ENCODE peak calls at places on chromosomes 2 and 18, in six cellular contexts. U, D, C, M, R and E are unnamed samples.
A peak's percentile ranks its signal among the peaks of the same experiment; 100 is the strongest.

GRCh38 chr2:44126106-44126797 is 42.4 kb upstream of the PPM1B start:
- DNase-seq in U (no peak), D (no peak), C (no peak), M (no peak), R (no peak), E (no peak)

GRCh38 chr2:105842555-105842954 is 97.8 kb downstream of the NCK2 start:
- DNase-seq in U (no peak), D (no peak), C (no peak), M (no peak), R (no peak), E (no peak)

GRCh38 chr2:898319-898718 is 52.3 kb upstream of the SNTG2 start:
- DNase-seq in U (no peak), D (no peak), C (no peak), M (no peak), R (no peak), E (peak; percentile 37)

GRCh38 chr2:164655336-164655735 is 34.1 kb upstream of the GRB14 start:
- DNase-seq in U (no peak), D (no peak), C (no peak), M (no peak), R (no peak), E (peak; percentile 19)

GRCh38 chr2:40820319-40820718 is 368.4 kb upstream of the SLC8A1 start:
- DNase-seq in U (no peak), D (no peak), C (no peak), M (no peak), R (no peak), E (no peak)

GRCh38 chr2:223993634-223994232 is 36.5 kb downstream of the MRPL44 start:
- DNase-seq in U (peak; percentile 15), D (peak; percentile 73), C (no peak), M (peak; percentile 66), R (peak; percentile 66), E (peak; percentile 89)

GRCh38 chr18:6109743-6110142 is 214.4 kb upstream of the TMEM200C start:
- DNase-seq in U (no peak), D (no peak), C (no peak), M (no peak), R (no peak), E (no peak)

GRCh38 chr2:27431395-27431794 is 3.0 kb downstream of the NRBP1 start:
- DNase-seq in U (no peak), D (peak; percentile 43), C (no peak), M (no peak), R (no peak), E (peak; percentile 42)

DNA sequence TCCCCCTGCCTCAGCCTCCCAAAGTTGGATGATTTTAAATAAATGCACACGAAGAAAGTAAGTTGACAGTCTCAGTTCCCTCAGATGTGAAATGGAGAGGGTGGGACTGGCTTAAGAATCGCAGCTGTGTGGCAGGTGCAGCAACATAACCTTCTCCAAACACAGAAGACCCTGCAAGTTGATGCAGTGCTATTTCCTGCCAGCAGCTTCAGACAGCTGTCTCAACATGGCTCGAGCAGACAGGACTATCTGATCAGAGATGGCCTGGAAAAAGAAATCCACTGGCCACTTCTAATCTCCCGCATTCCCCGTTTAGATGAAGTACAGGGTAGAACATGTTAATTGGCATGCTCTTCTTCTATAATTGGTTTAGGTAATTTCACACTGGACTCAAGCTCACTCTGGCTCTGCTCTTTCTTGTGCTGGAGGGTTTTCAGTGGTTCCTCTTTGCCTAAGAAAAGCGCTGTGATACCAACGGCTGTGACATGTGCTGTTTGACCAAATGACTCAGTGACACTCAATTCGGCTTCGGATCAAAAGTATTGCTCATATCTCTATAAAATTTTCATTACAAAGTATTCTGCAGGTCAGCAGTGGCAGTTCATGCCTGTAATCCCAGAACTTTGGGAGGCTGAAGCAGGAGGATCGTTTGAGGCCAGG is 40.2 kb downstream of the MYOM1 start:
- DNase-seq in U (no peak), D (no peak), C (no peak), M (no peak), R (no peak), E (no peak)
- TF ChIP-seq CTCF in U (no peak), D (no peak), C (no peak), M (no peak), R (no peak), E (no peak)

GRCh38 chr2:174340400-174341300 is 5.9 kb downstream of the SP9 start:
- DNase-seq in U (no peak), D (no peak), C (no peak), M (no peak), R (no peak), E (no peak)
- H3K4me3 ChIP-seq in U (peak overlapping the region; percentile 30), D (no peak overlapping the region), C (no peak overlapping the region), M (no peak overlapping the region), R (no peak overlapping the region), E (no peak overlapping the region)

GRCh38 chr2:70007151-70007550 is 45.7 kb upstream of the ASPRV1 start:
- DNase-seq in U (no peak), D (no peak), C (no peak), M (no peak), R (no peak), E (no peak)

GRCh38 chr2:70008290-70008689 is 46.9 kb upstream of the ASPRV1 start:
- DNase-seq in U (no peak), D (no peak), C (no peak), M (no peak), R (no peak), E (no peak)

GRCh38 chr2:70003093-70003830 is 41.8 kb upstream of the ASPRV1 start:
- DNase-seq in U (no peak), D (no peak), C (no peak), M (no peak), R (no peak), E (no peak)

GRCh38 chr2:70006447-70006784 is 45.0 kb upstream of the ASPRV1 start:
- DNase-seq in U (no peak), D (no peak), C (no peak), M (no peak), R (no peak), E (no peak)

DNA sequence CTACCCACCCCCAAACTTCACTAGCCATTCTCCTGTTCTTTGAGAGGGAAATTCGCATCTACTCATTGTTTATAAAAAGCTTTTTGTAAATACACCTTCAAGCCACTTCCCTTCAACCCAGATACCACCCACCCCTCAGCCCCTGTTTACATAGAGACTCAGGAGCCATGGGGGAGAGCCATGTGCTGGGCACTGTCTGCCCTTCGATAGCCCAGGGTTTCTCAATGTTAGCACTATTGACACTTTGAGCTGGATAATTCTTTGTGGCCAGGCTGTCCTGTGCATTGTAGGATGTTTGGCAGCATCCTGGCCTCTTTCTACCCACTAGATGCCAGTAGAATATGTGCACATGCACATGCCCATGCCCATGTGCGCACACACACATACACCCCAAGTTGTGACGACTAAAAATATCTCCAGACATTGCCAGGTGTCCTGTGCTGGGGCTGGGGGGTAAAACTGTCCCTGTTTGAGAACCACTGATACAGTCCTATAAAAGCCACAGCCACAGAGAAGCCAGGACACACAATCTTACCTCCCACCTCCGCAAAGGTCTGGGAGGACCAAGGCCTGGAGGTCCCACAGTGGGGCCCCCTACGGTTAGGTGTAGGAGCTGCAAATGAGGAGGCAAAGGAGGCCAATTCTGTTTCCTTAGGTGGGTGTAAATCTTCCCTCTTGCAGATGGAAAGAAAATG is 44.5 kb upstream of the ASPRV1 start:
- DNase-seq in U (no peak), D (no peak), C (no peak), M (no peak), R (no peak), E (no peak)
- TF ChIP-seq CTCF in U (no peak), D (no peak), C (no peak), M (no peak), R (no peak), E (no peak)

GRCh38 chr18:48488388-48488850 is 50.4 kb upstream of the CTIF start:
- DNase-seq in U (peak; percentile 71), D (peak; percentile 98), C (peak; percentile 73), M (peak; percentile 79), R (no peak), E (peak; percentile 95)

GRCh38 chr18:48481092-48481491 is 57.7 kb upstream of the CTIF start:
- DNase-seq in U (no peak), D (no peak), C (no peak), M (no peak), R (no peak), E (no peak)

GRCh38 chr18:48485828-48486405 is 52.9 kb upstream of the CTIF start:
- DNase-seq in U (no peak), D (no peak), C (no peak), M (no peak), R (no peak), E (no peak)

GRCh38 chr18:48490641-48491040 is 48.2 kb upstream of the CTIF start:
- DNase-seq in U (no peak), D (peak; percentile 47), C (no peak), M (no peak), R (no peak), E (no peak)

DNA sequence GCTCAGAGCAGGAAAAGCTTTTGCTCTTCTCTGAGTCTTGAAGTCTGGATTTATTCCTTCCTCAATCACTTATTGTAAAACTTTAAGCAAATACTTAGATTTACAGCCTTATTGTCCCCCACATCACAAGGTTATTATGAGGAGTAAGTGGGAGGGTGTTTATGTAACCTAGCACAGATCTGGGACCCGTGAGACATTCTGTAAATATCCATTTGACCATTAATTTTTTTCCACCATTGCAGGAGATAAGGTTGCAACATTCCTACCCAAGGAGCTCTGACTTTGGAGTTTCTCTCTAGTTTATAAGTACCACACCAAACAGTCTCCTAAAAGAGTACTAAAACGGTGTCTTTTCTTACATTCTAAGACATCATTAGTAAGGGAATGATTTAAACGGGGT is 52.1 kb upstream of the CTIF start:
- DNase-seq in U (no peak), D (peak; percentile 31), C (no peak), M (no peak), R (no peak), E (peak; percentile 63)
- H3K4me3 ChIP-seq in U (no peak overlapping the region), D (no peak overlapping the region), C (no peak overlapping the region), M (no peak overlapping the region), R (no peak overlapping the region), E (no peak overlapping the region)

DNA sequence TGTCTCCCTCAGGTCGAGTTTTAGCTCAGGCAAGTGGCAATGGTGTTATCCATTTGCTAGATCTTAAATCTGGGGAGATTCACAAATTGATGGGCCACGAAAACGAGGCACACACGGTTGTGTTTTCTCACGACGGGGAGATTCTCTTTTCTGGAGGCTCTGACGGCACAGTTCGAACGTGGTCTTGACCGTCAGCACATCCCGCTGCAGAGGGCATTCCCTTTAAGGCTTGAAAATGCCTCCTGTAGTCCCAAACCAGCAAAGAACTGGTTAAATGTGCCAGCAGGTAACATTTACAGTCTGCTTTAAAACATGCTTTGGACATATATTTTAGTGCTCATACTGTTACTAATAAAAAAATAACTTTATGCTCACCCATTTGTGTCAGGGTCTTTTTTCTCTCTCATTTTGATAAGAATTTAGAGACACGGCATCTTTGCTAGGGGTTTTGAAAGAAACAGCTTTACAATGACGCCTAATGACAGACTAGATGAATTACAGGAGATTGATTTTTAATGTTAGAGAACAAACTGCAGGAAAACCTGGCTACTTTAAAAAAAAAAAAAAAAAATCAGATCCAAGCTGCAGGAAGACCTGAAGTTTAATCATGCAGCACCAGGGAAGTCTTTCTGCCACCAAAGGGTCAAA is 602 bp upstream of the VWC2L start:
- DNase-seq in U (no peak), D (no peak), C (no peak), M (no peak), R (no peak), E (no peak)
- TF ChIP-seq CTCF in U (no peak), D (no peak), C (no peak), M (no peak), R (no peak), E (no peak)

GRCh38 chr18:67514465-67514864 is 2.1 kb downstream of the DSEL start:
- DNase-seq in U (no peak), D (no peak), C (no peak), M (no peak), R (no peak), E (no peak)
- H3K4me3 ChIP-seq in U (peak overlapping the region; percentile 89), D (peak overlapping the region; percentile 89), C (peak overlapping the region; percentile 79), M (no peak overlapping the region), R (no peak overlapping the region), E (peak overlapping the region; percentile 90)

GRCh38 chr2:84022810-84023431 is 436.2 kb downstream of the SUCLG1 start:
- DNase-seq in U (no peak), D (peak; percentile 20), C (no peak), M (peak; percentile 20), R (no peak), E (peak; percentile 39)
- TF ChIP-seq CTCF in U (peak; percentile 23), D (peak; percentile 56), C (peak; percentile 61), M (peak; percentile 52), R (peak; percentile 47), E (peak; percentile 47)